ENCODE peak calls at places on chromosome 21, in four cellular contexts. N is K562, E is SK-N-SH, J is HCT116. Z is an unnamed sample.

GRCh38 chr21:45405271-45405818 is 380 bp downstream of the COL18A1 start:
- DNase-seq in N (peak), E (peak), J (no peak), Z (peak)

GRCh38 chr21:14686466-14687276 is 140.6 kb upstream of the SAMSN1 start:
- DNase-seq in N (no peak), E (no peak), J (no peak), Z (no peak)

GRCh38 chr21:45709696-45710268 is 66.3 kb downstream of the PCBP3 start:
- DNase-seq in N (no peak), E (no peak), J (no peak), Z (no peak)

GRCh38 chr21:21163904-21164303 is 165.7 kb downstream of the NCAM2 start:
- DNase-seq in N (peak), E (peak), J (peak), Z (peak)

GRCh38 chr21:14718957-14719356 is 172.8 kb upstream of the SAMSN1 start:
- DNase-seq in N (no peak), E (no peak), J (no peak), Z (no peak)

GRCh38 chr21:31243611-31244010 is 100.5 kb downstream of the TIAM1 start:
- DNase-seq in N (no peak), E (no peak), J (no peak), Z (no peak)

GRCh38 chr21:27561116-27561515 is 594.2 kb upstream of the ADAMTS5 start:
- DNase-seq in N (no peak), E (no peak), J (no peak), Z (no peak)

GRCh38 chr21:33026878-33027400 is 1.2 kb downstream of the OLIG2 start:
- DNase-seq in N (no peak), E (no peak), J (no peak), Z (no peak)

GRCh38 chr21:27060190-27060589 is 93.3 kb upstream of the ADAMTS5 start:
- DNase-seq in N (no peak), E (no peak), J (no peak), Z (no peak)

GRCh38 chr21:44666401-44667320 is at the start of gene KRTAP12-2:
- DNase-seq in N (no peak), E (no peak), J (no peak), Z (no peak)

GRCh38 chr21:17441370-17441769 is 71.5 kb upstream of the CXADR start:
- DNase-seq in N (no peak), E (no peak), J (no peak), Z (no peak)

GRCh38 chr21:44965251-44966022 is 25.6 kb downstream of the SLX9 start:
- DNase-seq in N (no peak), E (no peak), J (no peak), Z (no peak)

GRCh38 chr21:34593423-34593822 is 21.5 kb downstream of the RCAN1 start:
- DNase-seq in N (no peak), E (no peak), J (no peak), Z (no peak)

GRCh38 chr21:18350216-18350615 is 53.4 kb downstream of the TMPRSS15 start:
- DNase-seq in N (no peak), E (no peak), J (no peak), Z (no peak)

GRCh38 chr21:16605588-16605987 is 875.8 kb downstream of the USP25 start:
- DNase-seq in N (no peak), E (peak), J (no peak), Z (no peak)

GRCh38 chr21:45592208-45592619 is 50.0 kb upstream of the SLC19A1 start:
- DNase-seq in N (peak), E (no peak), J (no peak), Z (no peak)

GRCh38 chr21:18334066-18334465 is 69.5 kb downstream of the TMPRSS15 start:
- DNase-seq in N (no peak), E (no peak), J (no peak), Z (no peak)

GRCh38 chr21:33721081-33721480 is 78.8 kb downstream of the ITSN1 start:
- DNase-seq in N (no peak), E (no peak), J (no peak), Z (no peak)

GRCh38 chr21:44758141-44758561 is 43.5 kb downstream of the UBE2G2 start:
- DNase-seq in N (no peak), E (no peak), J (no peak), Z (no peak)

GRCh38 chr21:15761508-15762100 is 31.8 kb downstream of the USP25 start:
- DNase-seq in N (no peak), E (no peak), J (no peak), Z (no peak)

GRCh38 chr21:43639470-43640178 is 19.7 kb downstream of the HSF2BP start:
- DNase-seq in N (no peak), E (no peak), J (no peak), Z (no peak)

GRCh38 chr21:27582246-27582945 is 615.5 kb upstream of the ADAMTS5 start:
- DNase-seq in N (no peak), E (no peak), J (no peak), Z (no peak)

GRCh38 chr21:37758997-37759396 is 157.3 kb downstream of the KCNJ6 start:
- DNase-seq in N (peak), E (peak), J (no peak), Z (peak)

GRCh38 chr21:32476661-32477423 is 64.3 kb downstream of the EVA1C start:
- DNase-seq in N (no peak), E (no peak), J (no peak), Z (no peak)

GRCh38 chr21:45019887-45020537 is 54.4 kb upstream of the ADARB1 start:
- DNase-seq in N (no peak), E (no peak), J (no peak), Z (no peak)

GRCh38 chr21:26072891-26073615 is 97.5 kb downstream of the APP start:
- DNase-seq in N (no peak), E (no peak), J (no peak), Z (no peak)

GRCh38 chr21:24716306-24716918 is 890.9 kb downstream of the MRPL39 start:
- DNase-seq in N (no peak), E (no peak), J (no peak), Z (no peak)

GRCh38 chr21:37560385-37560784 is 193.8 kb downstream of the DYRK1A start:
- DNase-seq in N (no peak), E (no peak), J (no peak), Z (no peak)

GRCh38 chr21:43203523-43204080 is 34.8 kb downstream of the CRYAA start:
- DNase-seq in N (no peak), E (no peak), J (no peak), Z (no peak)

GRCh38 chr21:26127918-26128317 is 42.7 kb downstream of the APP start:
- DNase-seq in N (no peak), E (no peak), J (no peak), Z (peak)

GRCh38 chr21:21921410-21922232 is 923.4 kb downstream of the NCAM2 start:
- DNase-seq in N (peak), E (peak), J (no peak), Z (no peak)

GRCh38 chr21:33976082-33976979 is 60.7 kb upstream of the ATP5PO start:
- DNase-seq in N (peak), E (no peak), J (no peak), Z (no peak)

GRCh38 chr21:46100426-46100825 is 2.5 kb downstream of the COL6A2 start:
- DNase-seq in N (no peak), E (no peak), J (no peak), Z (no peak)

GRCh38 chr21:46538262-46538661 is 66.6 kb downstream of the S100B start:
- DNase-seq in N (no peak), E (no peak), J (no peak), Z (no peak)

GRCh38 chr21:44836666-44837471 is 19.0 kb upstream of the SUMO3 start:
- DNase-seq in N (peak), E (no peak), J (no peak), Z (no peak)

GRCh38 chr21:28215214-28215954 is 777.3 kb downstream of the LTN1 start:
- DNase-seq in N (no peak), E (no peak), J (no peak), Z (no peak)

GRCh38 chr21:33642896-33643657 is 776 bp downstream of the ITSN1 start:
- DNase-seq in N (peak), E (peak), J (no peak), Z (peak)

DNA sequence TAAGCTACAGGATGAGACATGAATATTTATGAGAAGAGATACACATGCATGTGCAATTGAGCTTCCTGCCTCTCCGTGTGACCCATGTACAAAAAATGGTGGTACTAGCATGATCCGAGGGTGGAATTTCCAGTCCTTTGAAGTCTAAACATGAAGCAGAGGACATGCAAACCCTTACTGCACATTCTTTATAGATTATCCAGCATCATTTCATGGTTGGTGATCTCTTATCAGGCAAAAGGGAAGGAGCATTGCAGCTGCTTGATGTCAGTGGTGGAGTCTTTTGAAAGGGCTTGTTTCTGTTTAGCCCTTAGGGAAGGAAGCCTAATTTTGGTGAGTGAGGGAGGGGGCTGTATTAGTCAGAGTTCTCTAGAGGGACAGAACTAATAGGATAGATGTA is 448.6 kb downstream of the SETD4 start:
- DNase-seq in N (no peak), E (no peak), J (no peak), Z (no peak)
- H2AFZ ChIP-seq in N (no peak), E (no peak), J (no peak), Z (no peak)

GRCh38 chr21:41228006-41228370 is 60.0 kb downstream of the BACE2 start:
- DNase-seq in N (no peak), E (no peak), J (no peak), Z (no peak)
- TF ChIP-seq MAX in N (no peak), E (no peak), J (no peak), Z (no peak)

DNA sequence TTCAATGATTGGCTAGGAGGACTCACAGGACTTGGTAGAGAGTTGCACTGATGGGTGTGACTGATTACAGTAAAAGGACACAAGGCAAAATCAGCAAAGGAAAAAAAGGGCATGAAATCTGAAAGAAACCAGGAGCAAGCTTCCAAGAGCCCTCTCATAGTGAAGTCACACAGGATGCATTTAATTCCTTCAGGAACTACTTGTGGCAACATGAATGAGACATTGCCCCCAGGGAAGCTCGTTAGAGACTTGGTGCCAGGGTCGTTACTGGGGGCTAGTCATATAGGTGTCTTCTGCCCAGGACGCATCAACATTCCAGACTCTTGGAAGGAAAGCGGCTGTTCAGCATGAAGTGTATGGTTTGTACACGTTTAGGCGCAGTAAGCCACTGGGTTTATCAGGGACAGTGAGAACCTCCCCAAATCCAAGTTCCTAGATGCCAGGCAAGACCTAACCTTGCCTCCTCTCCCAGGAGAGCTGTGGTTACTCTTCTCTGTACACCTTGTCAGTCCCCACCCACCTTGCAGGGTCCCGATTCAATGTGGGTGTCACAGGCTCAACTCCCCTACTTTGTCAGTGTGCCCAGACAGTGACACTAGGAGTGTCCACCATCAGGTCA is 26.0 kb upstream of the C2CD2 start:
- DNase-seq in N (no peak), E (no peak), J (no peak), Z (no peak)
- H3K27ac ChIP-seq in N (no peak), E (no peak), J (no peak), Z (no peak)

DNA sequence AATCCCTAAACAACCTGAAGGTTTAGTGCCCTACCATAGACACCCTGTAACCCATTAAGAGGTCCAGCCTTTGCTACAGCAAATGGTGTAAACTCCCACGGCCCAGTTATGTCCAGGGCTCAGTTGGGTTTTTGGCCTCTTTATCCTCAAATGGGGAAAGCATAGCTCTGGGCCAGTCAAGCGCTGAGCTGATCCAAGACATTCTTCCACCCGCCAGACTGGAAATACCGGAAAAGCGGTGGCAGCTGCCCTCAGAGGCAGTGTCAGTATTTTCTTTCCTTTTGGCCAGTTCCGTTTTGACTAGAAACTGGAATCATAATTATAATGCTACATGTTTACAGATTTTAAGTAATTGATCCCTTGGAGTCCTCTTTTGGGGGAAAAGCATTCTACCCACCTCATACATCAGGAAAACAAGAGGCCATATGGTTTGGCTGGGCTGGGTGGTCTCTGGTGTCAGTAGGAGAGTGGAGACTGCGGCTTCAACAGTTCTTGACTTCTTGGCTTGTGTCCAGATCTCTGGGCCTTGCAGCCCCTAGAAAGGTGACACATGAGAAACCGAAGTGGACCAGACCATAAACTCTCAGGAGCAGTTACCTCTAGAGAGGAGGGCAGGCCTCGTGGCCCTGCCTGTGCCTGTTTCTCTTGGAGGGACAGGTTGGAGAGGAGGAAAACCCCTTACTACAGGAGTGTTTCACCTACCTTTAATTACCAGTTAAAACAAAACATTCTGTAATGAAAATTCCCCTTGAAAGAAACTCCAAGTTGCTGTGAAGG is 30.2 kb upstream of the CLDN14 start:
- DNase-seq in N (no peak), E (no peak), J (no peak), Z (peak)
- H2AFZ ChIP-seq in N (no peak), E (no peak), J (no peak), Z (peak)

GRCh38 chr21:30044447-30045064 is 104.8 kb upstream of the GRIK1 start:
- DNase-seq in N (peak), E (peak), J (no peak), Z (peak)
- TF ChIP-seq MAX in N (no peak), E (no peak), J (no peak), Z (no peak)

DNA sequence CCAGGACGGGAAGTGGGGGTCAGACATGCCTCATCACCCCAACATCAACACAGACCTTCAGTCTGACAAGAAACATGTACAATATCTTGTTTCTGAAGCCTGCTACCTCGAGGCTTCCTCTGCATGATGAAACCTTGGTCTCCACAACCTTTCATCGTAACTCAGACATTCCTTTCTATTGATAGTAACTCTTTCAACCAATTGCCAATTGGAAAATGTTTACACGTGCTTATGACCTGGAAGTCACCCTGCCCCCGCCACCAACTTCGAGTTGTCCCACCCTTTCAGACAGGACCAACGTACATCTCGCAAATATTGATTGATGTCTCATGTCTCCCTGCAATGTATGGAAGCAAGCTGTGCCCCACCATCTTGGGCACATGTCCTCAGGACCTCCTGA is 159.5 kb downstream of the ETS2 start:
- DNase-seq in N (no peak), E (no peak), J (no peak), Z (no peak)
- H3K27ac ChIP-seq in N (no peak), E (no peak), J (no peak), Z (no peak)

DNA sequence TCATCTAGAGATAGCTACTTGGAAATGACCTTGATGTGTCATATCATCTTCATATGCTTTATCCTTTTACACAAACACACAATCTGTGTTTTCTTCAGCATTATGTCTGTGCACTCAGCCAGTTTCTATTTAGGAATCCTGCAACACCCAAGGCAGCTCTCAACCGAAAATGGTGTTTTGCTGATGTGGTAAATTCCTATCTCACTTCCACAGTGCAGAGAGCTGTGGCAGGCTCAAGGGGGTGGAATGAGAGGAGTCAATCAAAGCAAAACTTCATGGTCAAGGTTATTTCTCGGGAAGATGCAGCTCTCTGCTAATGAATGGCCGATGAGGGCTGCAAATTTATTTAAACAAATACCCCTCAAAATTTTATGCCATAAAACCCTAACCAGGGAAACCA is 59.3 kb downstream of the IGSF5 start:
- DNase-seq in N (no peak), E (no peak), J (no peak), Z (no peak)
- H2AFZ ChIP-seq in N (no peak), E (no peak), J (no peak), Z (no peak)

DNA sequence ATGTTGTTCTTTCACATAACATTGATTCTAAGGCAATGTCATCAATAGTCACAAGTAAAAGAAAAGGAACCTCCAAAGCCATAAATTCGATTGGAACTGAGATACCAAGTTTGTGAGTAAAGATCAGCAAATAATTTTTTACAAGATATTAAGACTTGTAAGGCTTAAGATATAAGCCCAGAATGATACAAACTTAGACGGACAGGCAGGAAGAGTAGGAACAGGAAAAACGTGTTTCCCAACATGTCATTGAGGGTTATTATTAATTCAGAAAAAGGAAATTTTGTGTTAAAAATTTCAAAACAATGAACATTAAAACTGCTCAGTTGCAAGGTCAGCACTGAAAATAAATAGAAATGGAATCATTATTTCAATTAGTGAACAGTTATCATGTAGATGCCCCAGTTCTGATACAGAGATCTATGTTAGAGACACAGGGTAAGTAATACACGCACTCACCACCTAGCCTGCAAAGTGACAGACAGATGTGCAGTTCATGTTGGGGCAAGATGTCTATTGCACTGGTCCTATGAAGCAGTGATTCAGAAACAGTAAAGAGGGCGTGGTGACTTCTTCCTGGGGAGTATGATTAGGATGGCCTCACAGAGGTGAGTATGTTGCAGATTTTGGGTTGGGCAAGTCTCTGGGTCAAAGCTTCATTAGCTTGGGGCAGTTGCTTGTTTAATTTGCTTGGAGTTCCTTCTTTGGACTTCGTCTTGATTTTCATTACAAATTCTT is 284.4 kb downstream of the SETD4 start:
- DNase-seq in N (no peak), E (no peak), J (no peak), Z (no peak)
- TF ChIP-seq MAX in N (no peak), E (no peak), J (no peak), Z (no peak)

Z was measured in endothelial cell of umbilical vein.